ENCODE peak calls at places on chromosomes 12 and 14, in five cellular contexts. One of them, this sample, is unnamed.

GRCh38 chr14:56172571-56172971 is 54.4 kb downstream of the PELI2 start:
- DNase-seq in psoas muscle: no peak
- DNase-seq in IMR-90: peak
- DNase-seq in astrocyte of the cerebellum: peak
- DNase-seq in fibroblast of pulmonary artery: peak
- DNase-seq in this sample: peak

GRCh38 chr14:36086629-36087380 is 89.7 kb downstream of the PTCSC3 start:
- DNase-seq in IMR-90: peak
- DNase-seq in astrocyte of the cerebellum: no peak
- DNase-seq in fibroblast of pulmonary artery: no peak
- DNase-seq in psoas muscle: no peak
- DNase-seq in this sample: no peak

GRCh38 chr12:132622437-132623071 is 4.0 kb downstream of the P2RX2 start:
- DNase-seq in fibroblast of pulmonary artery: peak
- DNase-seq in IMR-90: peak
- DNase-seq in psoas muscle: peak
- DNase-seq in astrocyte of the cerebellum: no peak
- DNase-seq in this sample: peak

GRCh38 chr14:28785096-28785952 is 18.7 kb downstream of the FOXG1 start:
- DNase-seq in psoas muscle: no peak
- DNase-seq in astrocyte of the cerebellum: no peak
- DNase-seq in IMR-90: peak
- DNase-seq in fibroblast of pulmonary artery: no peak
- DNase-seq in this sample: no peak

GRCh38 chr12:26630546-26631027 is 202.4 kb downstream of the ITPR2 start:
- DNase-seq in fibroblast of pulmonary artery: peak
- DNase-seq in psoas muscle: no peak
- DNase-seq in astrocyte of the cerebellum: peak
- DNase-seq in IMR-90: peak
- DNase-seq in this sample: peak

GRCh38 chr12:125013816-125014442 is 20.5 kb downstream of the BRI3BP start:
- DNase-seq in astrocyte of the cerebellum: no peak
- DNase-seq in psoas muscle: no peak
- DNase-seq in fibroblast of pulmonary artery: no peak
- DNase-seq in IMR-90: no peak
- DNase-seq in this sample: no peak

GRCh38 chr12:122489038-122489437 is 11.7 kb downstream of the ZCCHC8 start:
- DNase-seq in astrocyte of the cerebellum: no peak
- DNase-seq in IMR-90: no peak
- DNase-seq in fibroblast of pulmonary artery: no peak
- DNase-seq in psoas muscle: no peak
- DNase-seq in this sample: no peak

GRCh38 chr12:34401659-34402227 is 379.4 kb downstream of the ALG10 start:
- DNase-seq in IMR-90: no peak
- DNase-seq in psoas muscle: peak
- DNase-seq in astrocyte of the cerebellum: no peak
- DNase-seq in fibroblast of pulmonary artery: no peak
- DNase-seq in this sample: no peak

GRCh38 chr12:81835783-81836182 is 76.6 kb upstream of the PPFIA2 start:
- DNase-seq in IMR-90: no peak
- DNase-seq in fibroblast of pulmonary artery: no peak
- DNase-seq in psoas muscle: no peak
- DNase-seq in astrocyte of the cerebellum: no peak
- DNase-seq in this sample: no peak

GRCh38 chr12:48489012-48489411 is 6.7 kb downstream of the C12orf54 start:
- DNase-seq in astrocyte of the cerebellum: no peak
- DNase-seq in psoas muscle: no peak
- DNase-seq in IMR-90: peak
- DNase-seq in fibroblast of pulmonary artery: peak
- DNase-seq in this sample: no peak

GRCh38 chr14:55780156-55780946 is 200.3 kb downstream of the KTN1 start:
- DNase-seq in IMR-90: peak
- DNase-seq in astrocyte of the cerebellum: peak
- DNase-seq in psoas muscle: peak
- DNase-seq in fibroblast of pulmonary artery: peak
- DNase-seq in this sample: peak

GRCh38 chr14:75547552-75548250 is 25.4 kb downstream of the BATF start:
- DNase-seq in IMR-90: no peak
- DNase-seq in astrocyte of the cerebellum: no peak
- DNase-seq in fibroblast of pulmonary artery: no peak
- DNase-seq in psoas muscle: no peak
- DNase-seq in this sample: no peak

GRCh38 chr12:46071335-46071734 is 81.0 kb upstream of the SCAF11 start:
- DNase-seq in psoas muscle: no peak
- DNase-seq in astrocyte of the cerebellum: no peak
- DNase-seq in fibroblast of pulmonary artery: no peak
- DNase-seq in IMR-90: no peak
- DNase-seq in this sample: no peak

GRCh38 chr14:63544641-63545234 is 1.6 kb upstream of the PPP2R5E start:
- DNase-seq in fibroblast of pulmonary artery: peak
- DNase-seq in psoas muscle: no peak
- DNase-seq in astrocyte of the cerebellum: peak
- DNase-seq in IMR-90: peak
- DNase-seq in this sample: peak

GRCh38 chr14:53330441-53330840 is 177.3 kb upstream of the DDHD1 start:
- DNase-seq in IMR-90: no peak
- DNase-seq in psoas muscle: no peak
- DNase-seq in astrocyte of the cerebellum: no peak
- DNase-seq in fibroblast of pulmonary artery: no peak
- DNase-seq in this sample: no peak

GRCh38 chr14:80658155-80658554 is 283.4 kb downstream of the CEP128 start:
- DNase-seq in fibroblast of pulmonary artery: no peak
- DNase-seq in psoas muscle: no peak
- DNase-seq in IMR-90: no peak
- DNase-seq in astrocyte of the cerebellum: no peak
- DNase-seq in this sample: no peak

GRCh38 chr12:117025481-117026151 is 73.6 kb downstream of the TESC start:
- DNase-seq in psoas muscle: peak
- DNase-seq in astrocyte of the cerebellum: peak
- DNase-seq in fibroblast of pulmonary artery: peak
- DNase-seq in IMR-90: peak
- DNase-seq in this sample: peak

GRCh38 chr12:77049767-77050353 is 15.5 kb downstream of the E2F7 start:
- DNase-seq in IMR-90: peak
- DNase-seq in fibroblast of pulmonary artery: peak
- DNase-seq in astrocyte of the cerebellum: peak
- DNase-seq in psoas muscle: no peak
- DNase-seq in this sample: peak

GRCh38 chr12:32727237-32727636 is 28.5 kb downstream of the YARS2 start:
- DNase-seq in IMR-90: no peak
- DNase-seq in fibroblast of pulmonary artery: peak
- DNase-seq in astrocyte of the cerebellum: no peak
- DNase-seq in psoas muscle: no peak
- DNase-seq in this sample: peak

GRCh38 chr14:58107041-58107440 is 45.0 kb downstream of the ARMH4 start:
- DNase-seq in fibroblast of pulmonary artery: no peak
- DNase-seq in IMR-90: no peak
- DNase-seq in astrocyte of the cerebellum: no peak
- DNase-seq in psoas muscle: no peak
- DNase-seq in this sample: no peak

GRCh38 chr14:59343585-59343984 is 121.6 kb downstream of the GPR135 start:
- DNase-seq in fibroblast of pulmonary artery: no peak
- DNase-seq in astrocyte of the cerebellum: no peak
- DNase-seq in psoas muscle: no peak
- DNase-seq in IMR-90: no peak
- DNase-seq in this sample: no peak

GRCh38 chr12:47219243-47219642 is 139.5 kb upstream of the AMIGO2 start:
- DNase-seq in psoas muscle: no peak
- DNase-seq in fibroblast of pulmonary artery: peak
- DNase-seq in astrocyte of the cerebellum: no peak
- DNase-seq in IMR-90: peak
- DNase-seq in this sample: peak

GRCh38 chr12:20314325-20314724 is 54.0 kb upstream of the PDE3A start:
- DNase-seq in IMR-90: peak
- DNase-seq in astrocyte of the cerebellum: no peak
- DNase-seq in fibroblast of pulmonary artery: peak
- DNase-seq in psoas muscle: no peak
- DNase-seq in this sample: no peak

GRCh38 chr14:22163051-22163450 is 426.0 kb downstream of the DAD1 start:
- DNase-seq in fibroblast of pulmonary artery: no peak
- DNase-seq in psoas muscle: no peak
- DNase-seq in astrocyte of the cerebellum: no peak
- DNase-seq in IMR-90: peak
- DNase-seq in this sample: no peak

GRCh38 chr12:46214668-46215429 is 54.0 kb downstream of the SLC38A1 start:
- DNase-seq in IMR-90: peak
- DNase-seq in astrocyte of the cerebellum: no peak
- DNase-seq in psoas muscle: no peak
- DNase-seq in fibroblast of pulmonary artery: no peak
- DNase-seq in this sample: no peak

GRCh38 chr12:88142610-88142991 is 494 bp downstream of the TMTC3 start:
- DNase-seq in IMR-90: no peak
- DNase-seq in psoas muscle: peak
- DNase-seq in fibroblast of pulmonary artery: no peak
- DNase-seq in astrocyte of the cerebellum: no peak
- DNase-seq in this sample: no peak

GRCh38 chr14:64870160-64870559 is 9.5 kb downstream of the SPTB start:
- DNase-seq in IMR-90: no peak
- DNase-seq in astrocyte of the cerebellum: no peak
- DNase-seq in fibroblast of pulmonary artery: no peak
- DNase-seq in psoas muscle: no peak
- DNase-seq in this sample: no peak

DNA sequence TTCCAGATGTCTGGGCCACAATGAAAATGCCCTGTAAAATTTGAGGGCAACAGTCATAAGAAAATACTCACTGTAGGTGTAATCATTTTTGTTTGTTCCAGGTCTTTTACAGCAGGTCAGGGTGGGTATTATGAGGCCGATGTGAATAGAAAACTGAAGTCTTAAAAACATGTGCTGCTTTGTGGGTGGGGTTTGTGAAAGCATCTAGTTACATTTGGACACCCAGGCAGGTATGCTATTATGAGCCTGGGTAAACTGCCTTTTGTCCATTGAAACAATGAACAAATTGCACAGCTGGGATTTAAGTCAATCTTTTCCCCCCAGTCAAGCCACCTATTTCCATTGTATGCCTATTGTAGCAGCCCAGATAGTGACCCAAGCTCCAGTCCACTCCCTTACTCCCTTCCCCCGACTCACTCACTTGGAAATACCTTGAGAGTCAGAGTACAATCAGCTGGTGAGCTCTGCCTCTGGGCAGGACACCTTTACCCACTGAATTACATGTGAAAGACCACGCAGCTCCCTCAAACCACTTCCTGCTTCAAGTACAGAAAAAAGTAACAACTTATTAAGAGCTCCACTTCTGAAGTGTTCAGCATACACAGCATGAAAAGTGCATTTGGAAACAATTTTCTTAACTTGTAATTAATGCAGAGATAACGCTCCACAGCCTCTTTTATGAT is 1.8 kb downstream of the IGF1 start:
- DNase-seq in IMR-90: no peak
- DNase-seq in astrocyte of the cerebellum: no peak
- DNase-seq in psoas muscle: no peak
- DNase-seq in fibroblast of pulmonary artery: no peak
- DNase-seq in this sample: no peak
- H3K4me3 ChIP-seq in IMR-90: no peak
- H3K4me3 ChIP-seq in astrocyte of the cerebellum: no peak
- H3K4me3 ChIP-seq in psoas muscle: peak
- H3K4me3 ChIP-seq in fibroblast of pulmonary artery: no peak
- H3K4me3 ChIP-seq in this sample: peak

GRCh38 chr14:90398841-90399540 is 2.2 kb downstream of the CALM1 start:
- DNase-seq in IMR-90: no peak
- DNase-seq in astrocyte of the cerebellum: no peak
- DNase-seq in psoas muscle: no peak
- DNase-seq in fibroblast of pulmonary artery: no peak
- DNase-seq in this sample: no peak
- H3K4me3 ChIP-seq in IMR-90: peak
- H3K4me3 ChIP-seq in astrocyte of the cerebellum: peak
- H3K4me3 ChIP-seq in psoas muscle: peak
- H3K4me3 ChIP-seq in fibroblast of pulmonary artery: peak
- H3K4me3 ChIP-seq in this sample: peak

GRCh38 chr12:53744130-53744441 is 7.7 kb downstream of the CISTR start:
- DNase-seq in psoas muscle: no peak
- DNase-seq in fibroblast of pulmonary artery: no peak
- DNase-seq in IMR-90: no peak
- DNase-seq in astrocyte of the cerebellum: no peak
- DNase-seq in this sample: no peak

GRCh38 chr12:53746592-53747491 is 4.9 kb downstream of the CISTR start:
- DNase-seq in psoas muscle: peak
- DNase-seq in IMR-90: peak
- DNase-seq in fibroblast of pulmonary artery: peak
- DNase-seq in astrocyte of the cerebellum: peak
- DNase-seq in this sample: peak

GRCh38 chr12:53740130-53740491 is 11.7 kb downstream of the CISTR start:
- DNase-seq in fibroblast of pulmonary artery: no peak
- DNase-seq in psoas muscle: no peak
- DNase-seq in IMR-90: no peak
- DNase-seq in astrocyte of the cerebellum: no peak
- DNase-seq in this sample: no peak

GRCh38 chr12:53744730-53745129 is 7.0 kb downstream of the CISTR start:
- DNase-seq in IMR-90: no peak
- DNase-seq in fibroblast of pulmonary artery: no peak
- DNase-seq in psoas muscle: no peak
- DNase-seq in astrocyte of the cerebellum: no peak
- DNase-seq in this sample: no peak

GRCh38 chr12:53743277-53744129 is 8.3 kb downstream of the CISTR start:
- DNase-seq in astrocyte of the cerebellum: peak
- DNase-seq in psoas muscle: peak
- DNase-seq in fibroblast of pulmonary artery: peak
- DNase-seq in IMR-90: peak
- DNase-seq in this sample: peak
- H3K4me3 ChIP-seq in astrocyte of the cerebellum: no peak
- H3K4me3 ChIP-seq in psoas muscle: no peak
- H3K4me3 ChIP-seq in fibroblast of pulmonary artery: no peak
- H3K4me3 ChIP-seq in IMR-90: no peak
- H3K4me3 ChIP-seq in this sample: no peak

GRCh38 chr14:70811065-70811464 is 1.8 kb upstream of the MAP3K9 start:
- DNase-seq in fibroblast of pulmonary artery: no peak
- DNase-seq in psoas muscle: no peak
- DNase-seq in IMR-90: peak
- DNase-seq in astrocyte of the cerebellum: no peak
- DNase-seq in this sample: no peak

GRCh38 chr14:70810621-70811020 is 1.3 kb upstream of the MAP3K9 start:
- DNase-seq in IMR-90: no peak
- DNase-seq in psoas muscle: no peak
- DNase-seq in astrocyte of the cerebellum: no peak
- DNase-seq in fibroblast of pulmonary artery: no peak
- DNase-seq in this sample: no peak

GRCh38 chr14:70808402-70809237 is 693 bp downstream of the MAP3K9 start:
- DNase-seq in fibroblast of pulmonary artery: no peak
- DNase-seq in astrocyte of the cerebellum: no peak
- DNase-seq in IMR-90: no peak
- DNase-seq in psoas muscle: peak
- DNase-seq in this sample: no peak

GRCh38 chr14:70809238-70810214 is at the start of gene MAP3K9:
- DNase-seq in IMR-90: peak
- DNase-seq in fibroblast of pulmonary artery: peak
- DNase-seq in psoas muscle: peak
- DNase-seq in astrocyte of the cerebellum: peak
- DNase-seq in this sample: peak

DNA sequence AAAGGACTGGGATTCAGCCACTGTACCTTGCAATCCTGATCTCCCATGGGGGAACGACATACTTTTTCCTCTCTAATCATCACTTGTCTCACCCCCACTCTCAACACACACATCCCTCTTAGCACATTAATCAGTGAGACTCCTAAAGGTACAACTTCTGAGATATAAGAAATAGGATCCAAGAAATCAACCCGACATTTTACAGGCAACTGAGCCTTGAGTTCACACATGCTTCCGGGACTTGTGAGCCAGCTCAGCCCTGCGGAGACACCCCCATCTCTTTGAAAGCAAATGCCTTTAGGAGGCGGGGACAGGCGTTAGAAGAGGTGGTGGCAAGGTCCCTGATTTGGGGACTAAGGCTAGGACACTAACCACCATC is 1.3 kb downstream of the MAP3K9 start:
- DNase-seq in fibroblast of pulmonary artery: no peak
- DNase-seq in IMR-90: no peak
- DNase-seq in astrocyte of the cerebellum: no peak
- DNase-seq in psoas muscle: no peak
- DNase-seq in this sample: no peak
- H3K4me3 ChIP-seq in fibroblast of pulmonary artery: no peak
- H3K4me3 ChIP-seq in IMR-90: no peak
- H3K4me3 ChIP-seq in astrocyte of the cerebellum: peak
- H3K4me3 ChIP-seq in psoas muscle: peak
- H3K4me3 ChIP-seq in this sample: no peak